ENCODE peak calls at places on chromosomes 4 and X, in six cellular contexts. O is stomach, Z is body of pancreas, Y is tibial artery, E is dorsolateral prefrontal cortex, N is hepatocyte. S is an unnamed sample.

GRCh38 chrX:10109695-10110094 is 47.1 kb upstream of the CLCN4 start:
- DNase-seq in O (no peak), Y (no peak), E (peak; percentile 54), Z (peak; percentile 31), N (no peak), S (peak; percentile 65)

GRCh38 chr4:68359508-68359907 is 9.6 kb upstream of the YTHDC1 start:
- DNase-seq in E (no peak), N (no peak), O (no peak), Y (no peak), Z (no peak), S (no peak)

GRCh38 chrX:64206556-64207162 is 1.2 kb upstream of the AMER1 start:
- DNase-seq in O (no peak), Y (no peak), N (peak; percentile 17), Z (peak; percentile 9), E (no peak), S (no peak)

GRCh38 chr4:120331486-120332281 is 265.0 kb upstream of the MAD2L1 start:
- DNase-seq in O (no peak), Y (no peak), E (no peak), N (no peak), Z (peak; percentile 46), S (no peak)

GRCh38 chrX:3231766-3232165 is 114.7 kb downstream of the MXRA5 start:
- DNase-seq in E (no peak), Z (no peak), N (no peak), Y (no peak), O (no peak), S (no peak)

GRCh38 chrX:123464709-123465108 is 268.1 kb downstream of the THOC2 start:
- DNase-seq in Z (no peak), E (no peak), Y (no peak), O (no peak), N (no peak), S (no peak)

GRCh38 chr4:123616970-123617392 is 220.4 kb downstream of the SPRY1 start:
- DNase-seq in Z (peak; percentile 79), O (peak; percentile 29), E (no peak), Y (peak; percentile 65), N (peak; percentile 74), S (peak; percentile 6)

GRCh38 chr4:153852501-153852900 is 63.6 kb upstream of the SFRP2 start:
- DNase-seq in O (no peak), N (no peak), E (no peak), Y (no peak), Z (no peak), S (no peak)

GRCh38 chr4:149823770-149824221 is 8.2 kb upstream of the IQCM start:
- DNase-seq in E (no peak), N (no peak), Y (no peak), Z (no peak), O (no peak), S (no peak)

GRCh38 chrX:13778916-13779315 is 38.0 kb downstream of the GPM6B start:
- DNase-seq in N (no peak), Z (no peak), Y (no peak), O (no peak), E (no peak), S (no peak)

GRCh38 chrX:152444338-152444737 is 6.8 kb downstream of the GABRA3 start:
- DNase-seq in N (no peak), Z (no peak), Y (no peak), O (no peak), E (no peak), S (no peak)

GRCh38 chrX:108494416-108495095 is 54.9 kb downstream of the COL4A5 start:
- DNase-seq in Y (no peak), N (no peak), E (no peak), O (no peak), Z (no peak), S (no peak)

GRCh38 chr4:113603926-113604325 is 157.6 kb downstream of the CAMK2D start:
- DNase-seq in O (no peak), Z (no peak), E (no peak), N (no peak), Y (no peak), S (no peak)

GRCh38 chr4:184848510-184848909 is 22.7 kb upstream of the ACSL1 start:
- DNase-seq in Z (peak; percentile 38), N (no peak), O (no peak), Y (no peak), E (no peak), S (no peak)

GRCh38 chr4:184850431-184851199 is 24.8 kb upstream of the ACSL1 start:
- DNase-seq in Y (no peak), N (no peak), Z (no peak), O (no peak), E (no peak), S (no peak)

GRCh38 chr4:184851200-184851541 is 25.4 kb upstream of the ACSL1 start:
- DNase-seq in O (no peak), N (no peak), E (no peak), Z (peak; percentile 56), Y (no peak), S (no peak)

GRCh38 chr4:184846531-184846930 is 20.8 kb upstream of the ACSL1 start:
- DNase-seq in E (no peak), O (no peak), N (no peak), Y (no peak), Z (no peak), S (no peak)

GRCh38 chr4:184849184-184849583 is 23.4 kb upstream of the ACSL1 start:
- DNase-seq in Z (no peak), E (no peak), Y (no peak), N (no peak), O (no peak), S (no peak)
- H3K27ac ChIP-seq in Z (no peak overlapping the region), E (no peak overlapping the region), Y (no peak overlapping the region), N (no peak overlapping the region), O (peak overlapping the region; percentile 66), S (no peak overlapping the region)

GRCh38 chr4:159414305-159414704 is 311.4 kb downstream of the RAPGEF2 start:
- DNase-seq in Z (no peak), Y (no peak), E (no peak), O (no peak), N (no peak), S (no peak)

GRCh38 chr4:159413252-159413941 is 310.5 kb downstream of the RAPGEF2 start:
- DNase-seq in N (no peak), Z (no peak), O (no peak), Y (no peak), E (no peak), S (no peak)

GRCh38 chr4:159416073-159416472 is 313.2 kb downstream of the RAPGEF2 start:
- DNase-seq in E (no peak), Z (no peak), N (no peak), Y (no peak), O (no peak), S (no peak)

DNA sequence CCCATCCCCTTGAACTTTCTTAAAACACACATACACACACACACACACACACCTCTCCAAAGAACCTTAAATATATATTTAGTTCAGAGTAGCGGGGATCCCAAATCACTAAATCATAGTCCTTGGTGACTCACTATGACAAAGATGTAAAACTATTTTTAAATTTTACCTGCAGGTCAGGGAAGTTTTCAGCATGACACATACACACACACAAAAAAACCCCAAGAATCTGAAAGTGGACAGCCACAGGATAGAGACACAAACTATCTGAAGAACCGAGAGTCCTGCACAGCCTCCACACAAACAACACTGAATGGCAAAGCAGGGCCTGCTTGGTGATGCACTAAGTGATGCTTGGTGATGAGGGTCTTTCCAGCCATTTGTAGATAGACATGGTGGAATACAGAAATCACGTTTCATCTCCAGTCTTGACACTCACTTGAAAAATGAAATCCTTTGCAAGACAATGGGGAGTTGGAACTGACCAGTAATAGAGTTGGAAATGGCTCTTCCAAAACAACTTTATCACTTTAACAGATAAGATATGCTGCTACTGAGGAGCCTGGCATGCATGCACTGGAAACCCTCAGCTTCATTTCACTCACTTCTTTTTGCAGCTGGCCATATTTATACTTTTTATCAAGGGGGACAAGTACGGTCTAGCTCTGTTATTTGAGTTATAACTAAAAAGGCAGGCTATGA is 307.3 kb downstream of the RAPGEF2 start:
- DNase-seq in E (no peak), N (no peak), Z (no peak), Y (no peak), O (no peak), S (no peak)
- H3K27ac ChIP-seq in E (peak overlapping the region; percentile 74), N (no peak overlapping the region), Z (no peak overlapping the region), Y (no peak overlapping the region), O (no peak overlapping the region), S (no peak overlapping the region)

DNA sequence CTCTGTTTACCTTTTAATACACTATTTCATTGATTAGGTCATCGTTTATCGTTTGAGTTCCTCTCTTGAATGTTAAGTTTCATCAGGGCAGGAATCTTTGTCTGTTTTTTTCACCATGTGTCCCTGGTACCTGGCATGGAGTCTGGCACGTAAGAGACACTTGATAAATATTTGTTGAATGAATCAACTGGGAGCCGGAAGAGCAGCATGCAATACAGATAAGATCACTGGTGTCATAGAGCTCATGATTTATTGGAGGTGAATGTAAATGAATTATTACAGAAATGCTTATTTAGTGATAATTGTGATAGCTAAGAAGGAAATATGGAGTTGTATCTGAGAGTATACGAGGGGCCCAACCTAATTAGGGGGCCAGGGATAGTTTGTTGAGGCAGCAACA is 62.8 kb downstream of the UCHL1 start:
- DNase-seq in O (no peak), Z (no peak), E (no peak), N (peak; percentile 27), Y (no peak), S (no peak)
- H3K27ac ChIP-seq in O (no peak overlapping the region), Z (no peak overlapping the region), E (no peak overlapping the region), N (peak overlapping the region; percentile 60), Y (no peak overlapping the region), S (no peak overlapping the region)

DNA sequence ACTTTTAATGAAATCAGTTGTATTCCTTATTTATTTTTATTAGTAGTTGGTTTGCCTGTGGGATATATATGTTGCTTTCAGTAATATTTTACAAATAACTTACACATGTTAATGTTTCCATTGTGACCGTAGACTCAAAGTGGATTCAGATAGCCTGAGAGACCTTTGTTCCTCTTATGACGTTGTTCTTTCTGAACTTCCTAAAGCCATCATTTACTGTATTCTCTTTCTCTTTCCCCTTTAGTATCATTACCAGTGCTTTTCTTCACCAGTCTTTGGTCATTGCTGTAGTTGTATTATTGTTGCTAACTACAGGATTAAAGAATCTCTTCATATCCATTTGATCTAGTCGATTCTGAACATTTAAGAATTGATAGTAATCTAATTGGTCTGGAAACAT is 4.3 kb downstream of the STIM2 start:
- DNase-seq in Z (no peak), N (no peak), Y (no peak), E (no peak), O (no peak), S (no peak)
- H3K27ac ChIP-seq in Z (no peak overlapping the region), N (no peak overlapping the region), Y (no peak overlapping the region), E (no peak overlapping the region), O (peak overlapping the region; percentile 66), S (no peak overlapping the region)

GRCh38 chr4:158161561-158162354 is 11.1 kb downstream of the GASK1B start:
- DNase-seq in Y (no peak), O (no peak), Z (peak; percentile 58), E (no peak), N (peak; percentile 71), S (no peak)
- H3K27ac ChIP-seq in Y (peak overlapping the region; percentile 87), O (peak overlapping the region; percentile 53), Z (no peak overlapping the region), E (peak overlapping the region; percentile 72), N (peak overlapping the region; percentile 90), S (no peak overlapping the region)

S was measured in substantia nigra.